ENCODE peak calls at places on chromosomes 11 and 22, in four cellular contexts. G, Q, S and T are unnamed samples.

GRCh38 chr11:64771861-64772260 is 6.5 kb downstream of the SF1 start:
- DNase-seq in G (no peak), Q (no peak), S (no peak), T (no peak)

GRCh38 chr11:68798221-68798813 is 43.4 kb downstream of the CPT1A start:
- DNase-seq in G (peak), Q (peak), S (no peak), T (peak)

GRCh38 chr22:30628491-30628890 is 7.1 kb upstream of the SLC35E4 start:
- DNase-seq in G (no peak), Q (no peak), S (no peak), T (no peak)

GRCh38 chr22:29106839-29107238 is 34.0 kb downstream of the KREMEN1 start:
- DNase-seq in G (no peak), Q (no peak), S (no peak), T (no peak)

GRCh38 chr11:117219995-117220394 is 11.9 kb downstream of the PCSK7 start:
- DNase-seq in G (no peak), Q (no peak), S (no peak), T (no peak)

GRCh38 chr11:131392528-131393255 is 22.3 kb downstream of the NTM start:
- DNase-seq in G (no peak), Q (no peak), S (no peak), T (no peak)

GRCh38 chr11:128251140-128251539 is 336.2 kb downstream of the ETS1 start:
- DNase-seq in G (no peak), Q (no peak), S (no peak), T (no peak)

GRCh38 chr22:28907311-28908008 is 24.1 kb downstream of the ZNRF3 start:
- DNase-seq in G (no peak), Q (no peak), S (no peak), T (no peak)

GRCh38 chr11:68579455-68579854 is 104.9 kb upstream of the GAL start:
- DNase-seq in G (no peak), Q (no peak), S (no peak), T (no peak)

GRCh38 chr11:128326791-128327190 is 260.6 kb downstream of the ETS1 start:
- DNase-seq in G (no peak), Q (no peak), S (no peak), T (no peak)